ENCODE peak calls at places on chromosome 13, in six cellular contexts. W is H9, H is fibroblast of the conjunctiva, D is heart left ventricle, K is AG08395, I is tibial nerve. E is an unnamed sample.

GRCh38 chr13:20953245-20953931 is 50.8 kb upstream of the XPO4 start:
- DNase-seq in W (no peak), H (no peak), D (no peak), K (no peak), I (no peak), E (no peak)

GRCh38 chr13:98176777-98177608 is at the start of gene RNF113B:
- DNase-seq in W (no peak), H (no peak), D (no peak), K (no peak), I (no peak), E (no peak)

GRCh38 chr13:100396771-100397170 is 191.8 kb downstream of the GGACT start:
- DNase-seq in W (peak), H (no peak), D (no peak), K (no peak), I (no peak), E (no peak)

GRCh38 chr13:44197791-44198770 is 175.5 kb upstream of the SERP2 start:
- DNase-seq in W (no peak), H (no peak), D (no peak), K (no peak), I (no peak), E (peak)

GRCh38 chr13:113605866-113606438 is 21.4 kb downstream of the TFDP1 start:
- DNase-seq in W (no peak), H (no peak), D (no peak), K (no peak), I (no peak), E (no peak)

GRCh38 chr13:23443878-23444277 is 10.4 kb upstream of the SACS start:
- DNase-seq in W (no peak), H (no peak), D (no peak), K (no peak), I (no peak), E (no peak)

GRCh38 chr13:20105161-20105689 is 55.6 kb downstream of the GJA3 start:
- DNase-seq in W (no peak), H (no peak), D (no peak), K (no peak), I (no peak), E (no peak)

GRCh38 chr13:99367106-99367616 is 60.0 kb upstream of the GPR183 start:
- DNase-seq in W (no peak), H (no peak), D (no peak), K (no peak), I (no peak), E (no peak)

GRCh38 chr13:66152596-66152995 is 1077.5 kb downstream of the PCDH9 start:
- DNase-seq in W (no peak), H (no peak), D (no peak), K (no peak), I (no peak), E (no peak)